ENCODE peak calls at places on chromosome 16, in six cellular contexts. One of them, this sample, is unnamed.

GRCh38 chr16:29645699-29646187 is 17.3 kb upstream of the SPN start:
- DNase-seq in skeletal muscle cell: no peak
- DNase-seq in NCI-H146: no peak
- DNase-seq in stimulated activated CD8-positive, alpha-beta memory T cell treated with anti-CD3 and anti-CD28 coated beads, Interleukin-12 subunit alpha, Interleukin-12 subunit beta, amount 100 ng/mL, for 4 hours: no peak
- DNase-seq in NCI-H1048: no peak
- DNase-seq in left ventricle myocardium superior: no peak
- DNase-seq in this sample: no peak

GRCh38 chr16:25707982-25708583 is 16.3 kb downstream of the HS3ST4 start:
- DNase-seq in NCI-H146: peak; percentile 6
- DNase-seq in skeletal muscle cell: no peak
- DNase-seq in left ventricle myocardium superior: no peak
- DNase-seq in NCI-H1048: no peak
- DNase-seq in stimulated activated CD8-positive, alpha-beta memory T cell treated with anti-CD3 and anti-CD28 coated beads, Interleukin-12 subunit alpha, Interleukin-12 subunit beta, amount 100 ng/mL, for 4 hours: no peak
- DNase-seq in this sample: no peak

GRCh38 chr16:57172891-57173290 is 12.9 kb downstream of the PSME3IP1 start:
- DNase-seq in left ventricle myocardium superior: no peak
- DNase-seq in NCI-H1048: no peak
- DNase-seq in skeletal muscle cell: no peak
- DNase-seq in stimulated activated CD8-positive, alpha-beta memory T cell treated with anti-CD3 and anti-CD28 coated beads, Interleukin-12 subunit alpha, Interleukin-12 subunit beta, amount 100 ng/mL, for 4 hours: no peak
- DNase-seq in NCI-H146: no peak
- DNase-seq in this sample: no peak

GRCh38 chr16:17380613-17381012 is 90.1 kb downstream of the XYLT1 start:
- DNase-seq in left ventricle myocardium superior: no peak
- DNase-seq in skeletal muscle cell: no peak
- DNase-seq in NCI-H146: no peak
- DNase-seq in stimulated activated CD8-positive, alpha-beta memory T cell treated with anti-CD3 and anti-CD28 coated beads, Interleukin-12 subunit alpha, Interleukin-12 subunit beta, amount 100 ng/mL, for 4 hours: no peak
- DNase-seq in NCI-H1048: no peak
- DNase-seq in this sample: no peak

GRCh38 chr16:47940466-47940865 is 215.3 kb downstream of the ABCC12 start:
- DNase-seq in NCI-H1048: no peak
- DNase-seq in skeletal muscle cell: no peak
- DNase-seq in left ventricle myocardium superior: no peak
- DNase-seq in stimulated activated CD8-positive, alpha-beta memory T cell treated with anti-CD3 and anti-CD28 coated beads, Interleukin-12 subunit alpha, Interleukin-12 subunit beta, amount 100 ng/mL, for 4 hours: no peak
- DNase-seq in NCI-H146: no peak
- DNase-seq in this sample: no peak

GRCh38 chr16:9836118-9836736 is 346.0 kb downstream of the GRIN2A start:
- DNase-seq in skeletal muscle cell: no peak
- DNase-seq in left ventricle myocardium superior: no peak
- DNase-seq in stimulated activated CD8-positive, alpha-beta memory T cell treated with anti-CD3 and anti-CD28 coated beads, Interleukin-12 subunit alpha, Interleukin-12 subunit beta, amount 100 ng/mL, for 4 hours: no peak
- DNase-seq in NCI-H146: no peak
- DNase-seq in NCI-H1048: no peak
- DNase-seq in this sample: no peak

GRCh38 chr16:17469742-17470001 is 1.1 kb downstream of the XYLT1 start:
- DNase-seq in skeletal muscle cell: no peak
- DNase-seq in left ventricle myocardium superior: no peak
- DNase-seq in stimulated activated CD8-positive, alpha-beta memory T cell treated with anti-CD3 and anti-CD28 coated beads, Interleukin-12 subunit alpha, Interleukin-12 subunit beta, amount 100 ng/mL, for 4 hours: no peak
- DNase-seq in NCI-H146: no peak
- DNase-seq in NCI-H1048: no peak
- DNase-seq in this sample: no peak

GRCh38 chr16:583815-584591 is 5.9 kb upstream of the RAB40C start:
- DNase-seq in NCI-H146: no peak
- DNase-seq in left ventricle myocardium superior: peak; percentile 36
- DNase-seq in stimulated activated CD8-positive, alpha-beta memory T cell treated with anti-CD3 and anti-CD28 coated beads, Interleukin-12 subunit alpha, Interleukin-12 subunit beta, amount 100 ng/mL, for 4 hours: no peak
- DNase-seq in NCI-H1048: no peak
- DNase-seq in skeletal muscle cell: no peak
- DNase-seq in this sample: no peak

This sample was measured in AG04450.